ENCODE peak calls at places on chromosomes 4 and X, in seven cellular contexts. One of them, this sample, is unnamed.

GRCh38 chr4:108270466-108271450 is 102.0 kb upstream of the LEF1 start:
- DNase-seq in CD4-positive, alpha-beta T cell: no peak
- DNase-seq in brain microvascular endothelial cell: peak
- DNase-seq in RWPE1: no peak
- DNase-seq in esophagus squamous epithelium: no peak
- DNase-seq in GM23338: no peak
- DNase-seq in glutamatergic neuron: no peak
- DNase-seq in this sample: peak

GRCh38 chr4:88775026-88775425 is 77.4 kb upstream of the NAP1L5 start:
- DNase-seq in esophagus squamous epithelium: no peak
- DNase-seq in RWPE1: no peak
- DNase-seq in brain microvascular endothelial cell: no peak
- DNase-seq in glutamatergic neuron: no peak
- DNase-seq in CD4-positive, alpha-beta T cell: no peak
- DNase-seq in GM23338: no peak
- DNase-seq in this sample: no peak

GRCh38 chr4:68466185-68466584 is 18.9 kb downstream of the TMPRSS11E start:
- DNase-seq in GM23338: no peak
- DNase-seq in esophagus squamous epithelium: no peak
- DNase-seq in RWPE1: peak
- DNase-seq in CD4-positive, alpha-beta T cell: no peak
- DNase-seq in glutamatergic neuron: no peak
- DNase-seq in brain microvascular endothelial cell: peak
- DNase-seq in this sample: peak

GRCh38 chr4:55175779-55176231 is 50.4 kb upstream of the KDR start:
- DNase-seq in brain microvascular endothelial cell: peak
- DNase-seq in GM23338: peak
- DNase-seq in esophagus squamous epithelium: no peak
- DNase-seq in RWPE1: no peak
- DNase-seq in CD4-positive, alpha-beta T cell: no peak
- DNase-seq in glutamatergic neuron: no peak
- DNase-seq in this sample: peak

GRCh38 chr4:169184236-169184635 is 86.5 kb downstream of the SH3RF1 start:
- DNase-seq in esophagus squamous epithelium: no peak
- DNase-seq in brain microvascular endothelial cell: no peak
- DNase-seq in RWPE1: no peak
- DNase-seq in CD4-positive, alpha-beta T cell: no peak
- DNase-seq in glutamatergic neuron: no peak
- DNase-seq in GM23338: no peak
- DNase-seq in this sample: no peak

GRCh38 chr4:28225689-28226353 is 1365.2 kb downstream of the STIM2 start:
- DNase-seq in brain microvascular endothelial cell: no peak
- DNase-seq in glutamatergic neuron: no peak
- DNase-seq in esophagus squamous epithelium: no peak
- DNase-seq in GM23338: no peak
- DNase-seq in RWPE1: no peak
- DNase-seq in CD4-positive, alpha-beta T cell: no peak
- DNase-seq in this sample: no peak

GRCh38 chr4:72743078-72743477 is 174.1 kb upstream of the ADAMTS3 start:
- DNase-seq in GM23338: no peak
- DNase-seq in esophagus squamous epithelium: no peak
- DNase-seq in RWPE1: no peak
- DNase-seq in glutamatergic neuron: no peak
- DNase-seq in brain microvascular endothelial cell: no peak
- DNase-seq in CD4-positive, alpha-beta T cell: no peak
- DNase-seq in this sample: no peak

GRCh38 chr4:25694466-25694865 is 38.8 kb downstream of the SLC34A2 start:
- DNase-seq in brain microvascular endothelial cell: peak
- DNase-seq in RWPE1: peak
- DNase-seq in CD4-positive, alpha-beta T cell: no peak
- DNase-seq in glutamatergic neuron: no peak
- DNase-seq in esophagus squamous epithelium: no peak
- DNase-seq in GM23338: no peak
- DNase-seq in this sample: no peak

GRCh38 chrX:24732705-24733104 is 39.0 kb downstream of the POLA1 start:
- DNase-seq in CD4-positive, alpha-beta T cell: no peak
- DNase-seq in esophagus squamous epithelium: no peak
- DNase-seq in brain microvascular endothelial cell: no peak
- DNase-seq in RWPE1: no peak
- DNase-seq in GM23338: no peak
- DNase-seq in glutamatergic neuron: no peak
- DNase-seq in this sample: peak

GRCh38 chrX:150984164-150984824 is 1.2 kb downstream of the HMGB3 start:
- DNase-seq in RWPE1: no peak
- DNase-seq in esophagus squamous epithelium: no peak
- DNase-seq in glutamatergic neuron: peak
- DNase-seq in brain microvascular endothelial cell: no peak
- DNase-seq in CD4-positive, alpha-beta T cell: no peak
- DNase-seq in GM23338: no peak
- DNase-seq in this sample: no peak

GRCh38 chr4:145732001-145732400 is 52.1 kb downstream of the C4orf51 start:
- DNase-seq in esophagus squamous epithelium: no peak
- DNase-seq in GM23338: peak
- DNase-seq in CD4-positive, alpha-beta T cell: no peak
- DNase-seq in RWPE1: no peak
- DNase-seq in glutamatergic neuron: no peak
- DNase-seq in brain microvascular endothelial cell: no peak
- DNase-seq in this sample: no peak

GRCh38 chr4:150280081-150280950 is 202.1 kb downstream of the DCLK2 start:
- DNase-seq in CD4-positive, alpha-beta T cell: no peak
- DNase-seq in esophagus squamous epithelium: no peak
- DNase-seq in RWPE1: peak
- DNase-seq in brain microvascular endothelial cell: peak
- DNase-seq in glutamatergic neuron: no peak
- DNase-seq in GM23338: no peak
- DNase-seq in this sample: peak

GRCh38 chrX:128906753-128907152 is 616.5 kb downstream of the SMARCA1 start:
- DNase-seq in esophagus squamous epithelium: no peak
- DNase-seq in CD4-positive, alpha-beta T cell: no peak
- DNase-seq in glutamatergic neuron: no peak
- DNase-seq in RWPE1: no peak
- DNase-seq in brain microvascular endothelial cell: no peak
- DNase-seq in GM23338: no peak
- DNase-seq in this sample: no peak
- TF ChIP-seq CTCF in esophagus squamous epithelium: no peak
- TF ChIP-seq CTCF in CD4-positive, alpha-beta T cell: no peak
- TF ChIP-seq CTCF in glutamatergic neuron: no peak
- TF ChIP-seq CTCF in RWPE1: no peak
- TF ChIP-seq CTCF in brain microvascular endothelial cell: no peak
- TF ChIP-seq CTCF in GM23338: no peak
- TF ChIP-seq CTCF in this sample: no peak

DNA sequence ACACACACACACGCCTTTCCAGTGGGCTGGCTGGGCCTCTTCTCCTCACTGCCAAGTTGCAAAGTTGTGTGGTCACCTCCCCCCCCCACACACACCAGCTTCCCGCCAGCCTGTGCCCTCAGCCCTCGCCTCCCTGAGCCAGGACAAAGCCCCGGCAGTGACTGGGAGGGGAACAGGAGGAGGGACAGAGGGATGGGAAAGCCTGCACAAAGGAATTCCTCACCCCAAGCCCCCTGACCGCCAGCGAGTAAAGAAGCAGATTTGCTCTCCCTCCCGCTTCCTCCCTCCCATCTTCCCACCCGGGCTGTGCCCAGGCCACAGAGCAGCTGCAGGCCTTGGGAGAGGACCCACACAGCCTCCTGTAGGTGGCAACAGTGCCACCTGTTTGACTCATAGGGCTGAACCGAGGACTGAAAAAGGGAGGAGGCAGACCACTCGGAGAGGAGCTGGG is at the start of gene GDPD2:
- DNase-seq in GM23338: peak
- DNase-seq in CD4-positive, alpha-beta T cell: no peak
- DNase-seq in esophagus squamous epithelium: no peak
- DNase-seq in brain microvascular endothelial cell: no peak
- DNase-seq in RWPE1: no peak
- DNase-seq in glutamatergic neuron: no peak
- DNase-seq in this sample: peak
- TF ChIP-seq CTCF in GM23338: peak
- TF ChIP-seq CTCF in CD4-positive, alpha-beta T cell: no peak
- TF ChIP-seq CTCF in esophagus squamous epithelium: no peak
- TF ChIP-seq CTCF in brain microvascular endothelial cell: peak
- TF ChIP-seq CTCF in RWPE1: no peak
- TF ChIP-seq CTCF in glutamatergic neuron: no peak
- TF ChIP-seq CTCF in this sample: peak

GRCh38 chr4:1050486-1051213 is 39.2 kb downstream of the FGFRL1 start:
- DNase-seq in esophagus squamous epithelium: no peak
- DNase-seq in glutamatergic neuron: no peak
- DNase-seq in CD4-positive, alpha-beta T cell: no peak
- DNase-seq in RWPE1: no peak
- DNase-seq in GM23338: no peak
- DNase-seq in brain microvascular endothelial cell: no peak
- DNase-seq in this sample: no peak
- TF ChIP-seq CTCF in esophagus squamous epithelium: no peak
- TF ChIP-seq CTCF in glutamatergic neuron: no peak
- TF ChIP-seq CTCF in CD4-positive, alpha-beta T cell: no peak
- TF ChIP-seq CTCF in RWPE1: no peak
- TF ChIP-seq CTCF in GM23338: no peak
- TF ChIP-seq CTCF in brain microvascular endothelial cell: peak
- TF ChIP-seq CTCF in this sample: peak

DNA sequence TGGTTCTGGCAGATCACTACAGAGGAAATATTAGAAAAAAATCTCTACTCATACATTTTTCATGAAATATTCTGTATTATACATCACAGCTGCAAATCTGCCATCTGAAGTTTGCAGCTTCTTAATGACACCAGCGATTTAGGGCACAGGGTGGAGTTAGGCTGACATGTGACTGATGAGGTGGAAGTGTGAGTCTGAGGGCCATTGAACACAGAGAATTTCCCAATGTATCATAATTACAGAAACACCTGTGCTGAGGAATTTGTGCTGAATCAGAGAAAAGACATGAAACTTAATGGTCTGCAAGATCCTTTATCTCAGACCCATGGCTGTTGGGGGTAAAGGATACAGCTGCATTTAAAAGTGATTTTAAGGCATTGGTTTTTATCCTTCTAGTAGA is 2025.7 kb upstream of the AGA start:
- DNase-seq in CD4-positive, alpha-beta T cell: no peak
- DNase-seq in esophagus squamous epithelium: no peak
- DNase-seq in glutamatergic neuron: no peak
- DNase-seq in GM23338: no peak
- DNase-seq in RWPE1: no peak
- DNase-seq in brain microvascular endothelial cell: no peak
- DNase-seq in this sample: no peak
- TF ChIP-seq CTCF in CD4-positive, alpha-beta T cell: no peak
- TF ChIP-seq CTCF in esophagus squamous epithelium: no peak
- TF ChIP-seq CTCF in glutamatergic neuron: no peak
- TF ChIP-seq CTCF in GM23338: no peak
- TF ChIP-seq CTCF in RWPE1: no peak
- TF ChIP-seq CTCF in brain microvascular endothelial cell: no peak
- TF ChIP-seq CTCF in this sample: no peak

GRCh38 chrX:81195712-81196111 is 6.0 kb downstream of the HMGN5 start:
- DNase-seq in CD4-positive, alpha-beta T cell: peak
- DNase-seq in esophagus squamous epithelium: no peak
- DNase-seq in RWPE1: no peak
- DNase-seq in glutamatergic neuron: peak
- DNase-seq in brain microvascular endothelial cell: peak
- DNase-seq in GM23338: peak
- DNase-seq in this sample: peak
- TF ChIP-seq CTCF in CD4-positive, alpha-beta T cell: peak
- TF ChIP-seq CTCF in esophagus squamous epithelium: no peak
- TF ChIP-seq CTCF in RWPE1: peak
- TF ChIP-seq CTCF in glutamatergic neuron: peak
- TF ChIP-seq CTCF in brain microvascular endothelial cell: peak
- TF ChIP-seq CTCF in GM23338: peak
- TF ChIP-seq CTCF in this sample: peak